ENCODE peak calls at places on chromosomes 7 and 10, in nine cellular contexts. Z, P, O, G, A, E, W, V and H are unnamed samples.

GRCh38 chr10:125060038-125060437 is 100.3 kb downstream of the CTBP2 start:
- DNase-seq in O (no peak), Z (no peak), E (no peak), V (no peak), G (peak; percentile 46), W (no peak), A (no peak), P (peak; percentile 42), H (no peak)

GRCh38 chr10:66627156-66627555 is 298.7 kb upstream of the LRRTM3 start:
- DNase-seq in E (no peak), V (peak; percentile 26), P (peak; percentile 1), Z (no peak), A (no peak), W (no peak), O (no peak), G (peak; percentile 33), H (no peak)

GRCh38 chr7:45185864-45186250 is 28.3 kb downstream of the RAMP3 start:
- DNase-seq in O (no peak), G (no peak), W (peak; percentile 13), Z (no peak), V (no peak), P (no peak), E (no peak), A (no peak), H (no peak)

GRCh38 chr7:43215061-43215460 is 102.6 kb downstream of the HECW1 start:
- DNase-seq in O (no peak), A (no peak), G (no peak), Z (no peak), P (no peak), V (no peak), W (no peak), E (no peak), H (no peak)

GRCh38 chr7:92872701-92873100 is 36.3 kb upstream of the CDK6 start:
- DNase-seq in O (no peak), G (no peak), A (no peak), V (no peak), P (peak; percentile 24), E (no peak), W (no peak), Z (no peak), H (no peak)

GRCh38 chr10:119205926-119206602 is 1.3 kb upstream of the GRK5 start:
- DNase-seq in E (peak; percentile 50), O (peak; percentile 79), W (peak; percentile 59), V (peak; percentile 63), G (no peak), P (peak; percentile 57), Z (peak; percentile 24), A (peak; percentile 87), H (no peak)

GRCh38 chr10:118939216-118940007 is 90.1 kb upstream of the NANOS1 start:
- DNase-seq in V (no peak), A (no peak), O (no peak), P (peak; percentile 54), Z (no peak), E (no peak), W (no peak), G (no peak), H (no peak)

GRCh38 chr10:28715757-28716156 is 38.4 kb downstream of the BAMBI start:
- DNase-seq in V (no peak), A (no peak), E (no peak), P (no peak), Z (no peak), O (no peak), G (no peak), W (no peak), H (no peak)

GRCh38 chr10:53997953-53998352 is 803.1 kb downstream of the PCDH15 start:
- DNase-seq in E (no peak), O (no peak), A (no peak), W (no peak), Z (no peak), V (no peak), P (no peak), G (peak; percentile 21), H (no peak)

GRCh38 chr7:108497082-108497725 is 28.7 kb downstream of the PNPLA8 start:
- DNase-seq in E (peak; percentile 56), Z (peak; percentile 14), O (no peak), P (peak; percentile 75), V (peak; percentile 56), W (peak; percentile 54), G (peak; percentile 54), A (no peak), H (peak; percentile 44)

GRCh38 chr7:88480901-88481300 is 174.2 kb upstream of the STEAP4 start:
- DNase-seq in E (no peak), A (no peak), Z (no peak), O (no peak), P (no peak), G (no peak), W (no peak), V (no peak), H (no peak)

GRCh38 chr10:73859441-73860049 is 14.8 kb downstream of the CAMK2G start:
- DNase-seq in W (no peak), V (no peak), E (no peak), A (no peak), Z (peak; percentile 27), O (no peak), G (no peak), P (no peak), H (no peak)

GRCh38 chr7:86964973-86965726 is 94.3 kb downstream of the ELAPOR2 start:
- DNase-seq in G (no peak), Z (no peak), O (no peak), V (no peak), P (no peak), A (no peak), W (no peak), E (no peak), H (no peak)

GRCh38 chr7:939843-940242 is 14.6 kb downstream of the ADAP1 start:
- DNase-seq in O (peak; percentile 4), Z (no peak), W (no peak), V (no peak), E (no peak), G (no peak), P (no peak), A (peak; percentile 1), H (no peak)

GRCh38 chr7:2388637-2388954 is 14.8 kb upstream of the CHST12 start:
- DNase-seq in G (no peak), O (no peak), W (no peak), P (no peak), V (no peak), E (no peak), A (no peak), Z (no peak), H (no peak)

GRCh38 chr10:128563387-128563786 is 437.2 kb upstream of the MKI67 start:
- DNase-seq in E (no peak), W (no peak), P (no peak), Z (no peak), G (no peak), A (no peak), O (no peak), V (no peak), H (no peak)

DNA sequence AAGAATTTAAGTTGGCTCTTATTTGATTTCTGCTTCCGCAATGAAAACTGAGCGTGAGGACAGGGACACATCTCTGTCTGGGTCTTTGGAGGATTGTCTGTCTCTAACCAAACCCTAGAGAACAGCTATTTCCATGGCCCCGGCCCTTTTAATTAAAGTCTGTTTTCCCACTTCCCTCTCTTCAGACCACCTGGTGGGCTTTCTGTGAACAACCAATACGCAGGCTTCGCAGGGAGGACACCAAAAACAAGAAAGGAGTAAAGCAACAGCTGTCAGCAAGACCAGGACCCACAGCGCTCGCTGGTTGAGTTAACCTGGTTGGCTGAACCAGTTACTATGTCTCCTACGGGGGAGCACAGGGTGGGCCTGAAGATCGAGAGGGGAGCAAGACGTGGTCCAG is 217.1 kb upstream of the FRMD4A start:
- DNase-seq in E (no peak), W (no peak), P (no peak), V (no peak), G (peak; percentile 29), Z (no peak), O (no peak), A (no peak), H (no peak)
- TF ChIP-seq CTCF in E (peak; percentile 34), W (no peak), P (peak; percentile 20), V (no peak), G (no peak), Z (no peak), O (no peak), A (no peak), H (no peak)

GRCh38 chr7:73612598-73613269 is 11.6 kb downstream of the MLXIPL start:
- DNase-seq in E (no peak), G (peak; percentile 33), A (no peak), Z (no peak), W (peak; percentile 45), V (no peak), O (peak; percentile 93), P (peak; percentile 54), H (no peak)
- TF ChIP-seq CTCF in E (no peak), G (peak; percentile 26), A (no peak), Z (no peak), W (no peak), V (peak; percentile 10), O (no peak), P (peak; percentile 27), H (no peak)

GRCh38 chr10:15881542-15881941 is 21.2 kb upstream of the MINDY3 start:
- DNase-seq in A (no peak), V (no peak), E (no peak), W (no peak), Z (no peak), P (no peak), G (no peak), O (no peak), H (no peak)

GRCh38 chr10:15879663-15880062 is 19.4 kb upstream of the MINDY3 start:
- DNase-seq in Z (no peak), E (no peak), V (no peak), W (no peak), O (no peak), G (no peak), P (no peak), A (no peak), H (no peak)

GRCh38 chr10:15877836-15878576 is 17.7 kb upstream of the MINDY3 start:
- DNase-seq in Z (no peak), A (no peak), G (no peak), P (no peak), O (no peak), V (no peak), E (peak; percentile 19), W (no peak), H (no peak)

GRCh38 chr10:15884447-15884846 is 24.1 kb upstream of the MINDY3 start:
- DNase-seq in P (no peak), W (no peak), V (no peak), Z (no peak), A (no peak), E (no peak), G (no peak), O (no peak), H (no peak)

GRCh38 chr10:15879058-15879457 is 18.8 kb upstream of the MINDY3 start:
- DNase-seq in E (no peak), W (no peak), G (peak; percentile 15), O (no peak), A (no peak), V (peak; percentile 37), Z (no peak), P (peak; percentile 61), H (no peak)
- TF ChIP-seq CTCF in E (peak; percentile 82), W (peak; percentile 28), G (peak; percentile 60), O (peak; percentile 59), A (peak; percentile 65), V (peak; percentile 52), Z (peak; percentile 60), P (peak; percentile 70), H (no peak)

DNA sequence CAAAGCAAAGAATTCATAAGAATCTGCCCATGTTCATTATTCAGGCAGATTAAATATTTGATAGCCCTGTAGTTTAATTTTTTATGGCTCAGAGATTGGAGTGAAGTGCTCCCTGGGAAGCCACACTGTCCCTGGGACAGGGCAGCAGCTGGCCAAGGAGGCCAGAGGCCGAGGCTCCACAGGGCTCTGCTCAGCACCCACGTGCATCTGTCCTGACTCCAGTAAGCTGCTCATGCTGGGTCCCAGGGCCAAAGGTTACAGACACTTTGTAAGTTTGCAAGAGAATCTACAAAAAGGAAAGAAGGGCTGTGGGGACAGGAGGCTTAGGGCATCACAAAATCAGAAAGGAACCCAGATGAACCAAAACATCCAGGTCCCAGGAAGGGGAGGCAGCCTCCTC is 155.5 kb downstream of the KCNMA1 start:
- DNase-seq in E (no peak), Z (no peak), A (no peak), V (no peak), G (no peak), P (no peak), W (no peak), O (peak; percentile 90), H (no peak)
- TF ChIP-seq CTCF in E (no peak), Z (no peak), A (no peak), V (no peak), G (no peak), P (no peak), W (no peak), O (no peak), H (no peak)